ENCODE peak calls at places on chromosomes 5 and 9, in ten cellular contexts. J is stimulated activated CD4-positive, alpha-beta T cell treated with anti-CD3 and anti-CD28 coated beads, TNF-alpha, amount 100 ng/mL, for 4 hours; R is HuH-7.5; D is lower leg skin; U is progenitor cell of endocrine pancreas; G is dorsolateral prefrontal cortex; T is non-pigmented ciliary epithelial cell; X is activated CD8-positive, alpha-beta memory T cell treated with anti-CD3 and anti-CD28 coated beads for 1 hour; P is NCI-H510A treated with DMSO at 0.1 percent for 48 hours; L is CD4-positive, alpha-beta T cell. Q is an unnamed sample.
A peak's percentile ranks its signal among the peaks of the same experiment; 100 is the strongest.

GRCh38 chr5:158464383-158464782 is 605.4 kb upstream of the CLINT1 start:
- DNase-seq in T (no peak), U (no peak), G (no peak), D (no peak), J (no peak), L (no peak), P (no peak), X (no peak), R (no peak), Q (no peak)

GRCh38 chr9:37946971-37947370 is 43.0 kb upstream of the SLC25A51 start:
- DNase-seq in U (no peak), P (no peak), X (no peak), G (no peak), J (no peak), R (no peak), T (no peak), D (no peak), L (no peak), Q (no peak)

GRCh38 chr9:8825600-8826147 is 1026.1 kb upstream of the DMAC1 start:
- DNase-seq in T (no peak), R (no peak), P (no peak), X (no peak), D (no peak), G (no peak), L (no peak), U (no peak), J (no peak), Q (no peak)

GRCh38 chr5:15499528-15500325 is at the start of gene FBXL7:
- DNase-seq in X (no peak), D (peak; percentile 95), G (peak; percentile 77), J (no peak), R (peak; percentile 37), T (no peak), P (peak; percentile 75), U (peak; percentile 66), L (no peak), Q (no peak)

GRCh38 chr5:167982-168660 is 23.2 kb upstream of the LRRC14B start:
- DNase-seq in R (no peak), D (peak; percentile 50), U (no peak), T (peak; percentile 94), G (no peak), L (no peak), J (no peak), X (no peak), P (no peak), Q (no peak)

GRCh38 chr5:136056771-136057335 is 28.1 kb downstream of the TGFBI start:
- DNase-seq in U (no peak), L (no peak), J (no peak), X (no peak), T (no peak), G (no peak), D (no peak), R (no peak), P (no peak), Q (no peak)

GRCh38 chr5:138701678-138702077 is 51.5 kb upstream of the CTNNA1 start:
- DNase-seq in R (no peak), D (peak; percentile 7), U (no peak), X (no peak), P (no peak), L (no peak), T (no peak), G (no peak), J (no peak), Q (no peak)

GRCh38 chr5:113218200-113218599 is 216.6 kb downstream of the TSSK1B start:
- DNase-seq in T (no peak), G (no peak), L (no peak), P (no peak), X (no peak), R (peak; percentile 28), J (no peak), D (no peak), U (no peak), Q (no peak)

GRCh38 chr5:100965291-100965690 is 62.2 kb upstream of the ST8SIA4 start:
- DNase-seq in G (no peak), U (no peak), D (no peak), R (no peak), J (no peak), L (no peak), P (no peak), T (no peak), X (no peak), Q (no peak)